ENCODE peak calls at places on chromosomes 6 and 20, in six cellular contexts. M is skeletal muscle cell, E is erythroblast, D is mucosa of gallbladder, I is EL, O is tibial artery. R is an unnamed sample.

GRCh38 chr6:83767033-83767432 is 58.1 kb upstream of the SNAP91 start:
- DNase-seq in I (no peak), M (no peak), E (no peak), D (no peak), O (no peak), R (no peak)

GRCh38 chr20:63979549-63980316 is at the start of gene SAMD10:
- DNase-seq in E (peak), O (peak), M (no peak), D (no peak), I (peak), R (no peak)

GRCh38 chr6:142474446-142475289 is 172.9 kb downstream of the ADGRG6 start:
- DNase-seq in E (peak), I (peak), O (no peak), D (no peak), M (peak), R (no peak)

GRCh38 chr20:52303281-52303950 is 111.8 kb upstream of the ZFP64 start:
- DNase-seq in O (no peak), E (no peak), D (no peak), M (no peak), I (no peak), R (no peak)

GRCh38 chr6:165883851-165884640 is 221.0 kb upstream of the PDE10A start:
- DNase-seq in E (no peak), M (no peak), D (no peak), I (peak), O (no peak), R (peak)

GRCh38 chr20:61117725-61118124 is 134.3 kb upstream of the CDH4 start:
- DNase-seq in E (no peak), D (no peak), O (no peak), M (peak), I (peak), R (no peak)

GRCh38 chr6:134429861-134430380 is 112.0 kb upstream of the SGK1 start:
- DNase-seq in M (no peak), D (no peak), I (no peak), O (no peak), E (no peak), R (no peak)

GRCh38 chr6:28351087-28351486 is 1.3 kb downstream of the ZKSCAN3 start:
- DNase-seq in M (no peak), O (no peak), D (no peak), E (peak), I (no peak), R (no peak)

GRCh38 chr6:168908887-168909286 is 344.8 kb downstream of the THBS2 start:
- DNase-seq in E (no peak), O (no peak), I (peak), D (no peak), M (peak), R (no peak)

GRCh38 chr6:100344761-100345160 is 120.0 kb downstream of the SIM1 start:
- DNase-seq in D (no peak), I (peak), M (no peak), O (no peak), E (no peak), R (peak)

GRCh38 chr20:50415516-50416268 is 94.5 kb upstream of the PTPN1 start:
- DNase-seq in E (no peak), O (peak), D (peak), M (peak), I (peak), R (peak)

GRCh38 chr6:108838101-108838717 is 10.0 kb upstream of the ARMC2 start:
- DNase-seq in I (no peak), E (no peak), D (no peak), O (no peak), M (no peak), R (no peak)

GRCh38 chr6:15864033-15864707 is 201.3 kb upstream of the DTNBP1 start:
- DNase-seq in M (no peak), E (no peak), O (no peak), I (no peak), D (no peak), R (no peak)

GRCh38 chr20:35616465-35617396 is 1.1 kb downstream of the SPAG4 start:
- DNase-seq in O (peak), D (peak), I (peak), M (peak), E (peak), R (peak)

GRCh38 chr20:32585011-32585518 is at the start of gene NOL4L:
- DNase-seq in O (no peak), M (no peak), D (peak), E (peak), I (peak), R (no peak)

GRCh38 chr6:708237-708598 is 15.3 kb upstream of the EXOC2 start:
- DNase-seq in O (no peak), E (no peak), M (no peak), D (no peak), I (no peak), R (no peak)

GRCh38 chr20:38620501-38620900 is 18.9 kb downstream of the ARHGAP40 start:
- DNase-seq in E (no peak), M (no peak), O (no peak), D (no peak), I (no peak), R (no peak)

GRCh38 chr6:144993870-144994269 is 708.7 kb downstream of the UTRN start:
- DNase-seq in D (no peak), O (no peak), I (peak), E (no peak), M (no peak), R (no peak)

GRCh38 chr20:37426978-37427377 is 81.0 kb downstream of the SRC start:
- DNase-seq in I (no peak), E (no peak), M (no peak), D (no peak), O (no peak), R (no peak)

GRCh38 chr20:41309817-41310216 is 7.7 kb downstream of the ZHX3 start:
- DNase-seq in M (peak), O (no peak), D (no peak), E (no peak), I (peak), R (no peak)

GRCh38 chr6:38789256-38789655 is 74.1 kb downstream of the DNAH8 start:
- DNase-seq in D (no peak), M (no peak), E (peak), O (no peak), I (no peak), R (no peak)

GRCh38 chr6:118680452-118681095 is 29.2 kb upstream of the CEP85L start:
- DNase-seq in I (no peak), M (no peak), O (no peak), E (no peak), D (no peak), R (no peak)

GRCh38 chr6:155400022-155400965 is 55.3 kb downstream of the NOX3 start:
- DNase-seq in O (no peak), I (peak), M (no peak), E (no peak), D (no peak), R (no peak)

GRCh38 chr6:43496370-43497128 is 13.6 kb downstream of the LRRC73 start:
- DNase-seq in I (peak), M (no peak), E (peak), O (no peak), D (no peak), R (peak)

GRCh38 chr6:35557239-35557638 is 44.5 kb upstream of the TULP1 start:
- DNase-seq in I (no peak), D (peak), E (no peak), M (no peak), O (no peak), R (no peak)

GRCh38 chr6:35108309-35108885 is 32.7 kb downstream of the TCP11 start:
- DNase-seq in D (no peak), O (no peak), E (no peak), M (no peak), I (no peak), R (no peak)

GRCh38 chr6:138238368-138238767 is 20.1 kb upstream of the PBOV1 start:
- DNase-seq in D (no peak), I (no peak), E (no peak), O (no peak), M (no peak), R (no peak)

GRCh38 chr6:92979281-92979680 is 440.1 kb downstream of the EPHA7 start:
- DNase-seq in I (no peak), O (no peak), E (no peak), M (no peak), D (no peak), R (no peak)